ENCODE peak calls at places on chromosomes 12 and 14, in ten cellular contexts. One of them, this sample, is unnamed.

GRCh38 chr12:45329702-45330101 is 113.8 kb downstream of the ANO6 start:
- DNase-seq in B cell: no peak
- DNase-seq in HCT116: no peak
- DNase-seq in heart left ventricle: no peak
- DNase-seq in retina: no peak
- DNase-seq in GM12865: no peak
- DNase-seq in lower lobe of right lung: no peak
- DNase-seq in fibroblast of lung: no peak
- DNase-seq in activated CD4-positive, alpha-beta T cell treated with anti-CD3 and anti-CD28 coated beads, Interleukin-2, amount 50 U/mL, for 1 hour: no peak
- DNase-seq in left lobe of liver: no peak
- DNase-seq in this sample: no peak

GRCh38 chr12:118821386-118821928 is 159.9 kb upstream of the SRRM4 start:
- DNase-seq in B cell: no peak
- DNase-seq in HCT116: no peak
- DNase-seq in heart left ventricle: no peak
- DNase-seq in retina: no peak
- DNase-seq in GM12865: no peak
- DNase-seq in lower lobe of right lung: no peak
- DNase-seq in fibroblast of lung: no peak
- DNase-seq in activated CD4-positive, alpha-beta T cell treated with anti-CD3 and anti-CD28 coated beads, Interleukin-2, amount 50 U/mL, for 1 hour: no peak
- DNase-seq in left lobe of liver: no peak
- DNase-seq in this sample: no peak

GRCh38 chr14:101857226-101857625 is 95.7 kb downstream of the PPP2R5C start:
- DNase-seq in B cell: no peak
- DNase-seq in HCT116: peak; percentile 28
- DNase-seq in heart left ventricle: no peak
- DNase-seq in retina: no peak
- DNase-seq in GM12865: no peak
- DNase-seq in lower lobe of right lung: no peak
- DNase-seq in fibroblast of lung: no peak
- DNase-seq in activated CD4-positive, alpha-beta T cell treated with anti-CD3 and anti-CD28 coated beads, Interleukin-2, amount 50 U/mL, for 1 hour: no peak
- DNase-seq in left lobe of liver: peak; percentile 26
- DNase-seq in this sample: no peak

GRCh38 chr14:72641086-72641485 is 252.8 kb downstream of the DPF3 start:
- DNase-seq in B cell: no peak
- DNase-seq in HCT116: no peak
- DNase-seq in heart left ventricle: no peak
- DNase-seq in retina: no peak
- DNase-seq in GM12865: no peak
- DNase-seq in lower lobe of right lung: no peak
- DNase-seq in fibroblast of lung: no peak
- DNase-seq in activated CD4-positive, alpha-beta T cell treated with anti-CD3 and anti-CD28 coated beads, Interleukin-2, amount 50 U/mL, for 1 hour: no peak
- DNase-seq in left lobe of liver: no peak
- DNase-seq in this sample: no peak

GRCh38 chr14:94052662-94053061 is 26.5 kb downstream of the OTUB2 start:
- DNase-seq in B cell: no peak
- DNase-seq in HCT116: no peak
- DNase-seq in heart left ventricle: no peak
- DNase-seq in retina: no peak
- DNase-seq in GM12865: no peak
- DNase-seq in lower lobe of right lung: no peak
- DNase-seq in fibroblast of lung: no peak
- DNase-seq in activated CD4-positive, alpha-beta T cell treated with anti-CD3 and anti-CD28 coated beads, Interleukin-2, amount 50 U/mL, for 1 hour: no peak
- DNase-seq in left lobe of liver: no peak
- DNase-seq in this sample: no peak

GRCh38 chr14:71290960-71291466 is 383.8 kb downstream of the PCNX1 start:
- DNase-seq in B cell: no peak
- DNase-seq in HCT116: peak; percentile 23
- DNase-seq in heart left ventricle: no peak
- DNase-seq in retina: no peak
- DNase-seq in GM12865: peak; percentile 77
- DNase-seq in lower lobe of right lung: no peak
- DNase-seq in fibroblast of lung: peak; percentile 93
- DNase-seq in activated CD4-positive, alpha-beta T cell treated with anti-CD3 and anti-CD28 coated beads, Interleukin-2, amount 50 U/mL, for 1 hour: no peak
- DNase-seq in left lobe of liver: no peak
- DNase-seq in this sample: peak; percentile 35

GRCh38 chr12:42213023-42213422 is 25.0 kb downstream of the YAF2 start:
- DNase-seq in B cell: no peak
- DNase-seq in HCT116: no peak
- DNase-seq in heart left ventricle: no peak
- DNase-seq in retina: no peak
- DNase-seq in GM12865: no peak
- DNase-seq in lower lobe of right lung: no peak
- DNase-seq in fibroblast of lung: peak; percentile 51
- DNase-seq in activated CD4-positive, alpha-beta T cell treated with anti-CD3 and anti-CD28 coated beads, Interleukin-2, amount 50 U/mL, for 1 hour: no peak
- DNase-seq in left lobe of liver: no peak
- DNase-seq in this sample: no peak

GRCh38 chr12:117685115-117685926 is 283.5 kb downstream of the KSR2 start:
- DNase-seq in B cell: no peak
- DNase-seq in HCT116: no peak
- DNase-seq in heart left ventricle: no peak
- DNase-seq in retina: no peak
- DNase-seq in GM12865: no peak
- DNase-seq in lower lobe of right lung: no peak
- DNase-seq in fibroblast of lung: peak; percentile 91
- DNase-seq in activated CD4-positive, alpha-beta T cell treated with anti-CD3 and anti-CD28 coated beads, Interleukin-2, amount 50 U/mL, for 1 hour: no peak
- DNase-seq in left lobe of liver: no peak
- DNase-seq in this sample: peak; percentile 39

GRCh38 chr12:6539276-6540134 is 5.2 kb downstream of the GAPDH start:
- DNase-seq in B cell: no peak
- DNase-seq in HCT116: no peak
- DNase-seq in heart left ventricle: no peak
- DNase-seq in retina: no peak
- DNase-seq in GM12865: peak; percentile 38
- DNase-seq in lower lobe of right lung: no peak
- DNase-seq in fibroblast of lung: no peak
- DNase-seq in activated CD4-positive, alpha-beta T cell treated with anti-CD3 and anti-CD28 coated beads, Interleukin-2, amount 50 U/mL, for 1 hour: no peak
- DNase-seq in left lobe of liver: no peak
- DNase-seq in this sample: no peak

GRCh38 chr14:84425968-84426367 is 1104.0 kb upstream of the FLRT2 start:
- DNase-seq in B cell: no peak
- DNase-seq in HCT116: no peak
- DNase-seq in heart left ventricle: no peak
- DNase-seq in retina: no peak
- DNase-seq in GM12865: no peak
- DNase-seq in lower lobe of right lung: no peak
- DNase-seq in fibroblast of lung: no peak
- DNase-seq in activated CD4-positive, alpha-beta T cell treated with anti-CD3 and anti-CD28 coated beads, Interleukin-2, amount 50 U/mL, for 1 hour: no peak
- DNase-seq in left lobe of liver: no peak
- DNase-seq in this sample: no peak

GRCh38 chr12:3928538-3929220 is 55.5 kb upstream of the PARP11 start:
- DNase-seq in B cell: no peak
- DNase-seq in HCT116: no peak
- DNase-seq in heart left ventricle: no peak
- DNase-seq in retina: peak; percentile 15
- DNase-seq in GM12865: peak; percentile 9
- DNase-seq in lower lobe of right lung: no peak
- DNase-seq in fibroblast of lung: no peak
- DNase-seq in activated CD4-positive, alpha-beta T cell treated with anti-CD3 and anti-CD28 coated beads, Interleukin-2, amount 50 U/mL, for 1 hour: no peak
- DNase-seq in left lobe of liver: no peak
- DNase-seq in this sample: no peak

GRCh38 chr14:104998801-104999200 is 13.2 kb downstream of the CLBA1 start:
- DNase-seq in B cell: no peak
- DNase-seq in HCT116: no peak
- DNase-seq in heart left ventricle: no peak
- DNase-seq in retina: no peak
- DNase-seq in GM12865: no peak
- DNase-seq in lower lobe of right lung: peak; percentile 39
- DNase-seq in fibroblast of lung: no peak
- DNase-seq in activated CD4-positive, alpha-beta T cell treated with anti-CD3 and anti-CD28 coated beads, Interleukin-2, amount 50 U/mL, for 1 hour: no peak
- DNase-seq in left lobe of liver: no peak
- DNase-seq in this sample: no peak

GRCh38 chr14:89911018-89911919 is 43.3 kb downstream of the EFCAB11 start:
- DNase-seq in B cell: no peak
- DNase-seq in HCT116: no peak
- DNase-seq in heart left ventricle: no peak
- DNase-seq in retina: peak; percentile 66
- DNase-seq in GM12865: peak; percentile 29
- DNase-seq in lower lobe of right lung: no peak
- DNase-seq in fibroblast of lung: peak; percentile 78
- DNase-seq in activated CD4-positive, alpha-beta T cell treated with anti-CD3 and anti-CD28 coated beads, Interleukin-2, amount 50 U/mL, for 1 hour: no peak
- DNase-seq in left lobe of liver: peak; percentile 70
- DNase-seq in this sample: no peak

GRCh38 chr12:25723921-25724491 is 170.9 kb upstream of the LMNTD1 start:
- DNase-seq in B cell: no peak
- DNase-seq in HCT116: no peak
- DNase-seq in heart left ventricle: no peak
- DNase-seq in retina: no peak
- DNase-seq in GM12865: no peak
- DNase-seq in lower lobe of right lung: no peak
- DNase-seq in fibroblast of lung: peak; percentile 84
- DNase-seq in activated CD4-positive, alpha-beta T cell treated with anti-CD3 and anti-CD28 coated beads, Interleukin-2, amount 50 U/mL, for 1 hour: no peak
- DNase-seq in left lobe of liver: no peak
- DNase-seq in this sample: no peak

GRCh38 chr12:85275359-85275758 is 4.7 kb upstream of the ALX1 start:
- DNase-seq in B cell: no peak
- DNase-seq in HCT116: no peak
- DNase-seq in heart left ventricle: no peak
- DNase-seq in retina: peak; percentile 13
- DNase-seq in GM12865: no peak
- DNase-seq in lower lobe of right lung: no peak
- DNase-seq in fibroblast of lung: no peak
- DNase-seq in activated CD4-positive, alpha-beta T cell treated with anti-CD3 and anti-CD28 coated beads, Interleukin-2, amount 50 U/mL, for 1 hour: no peak
- DNase-seq in left lobe of liver: no peak
- DNase-seq in this sample: no peak

GRCh38 chr12:24036438-24037204 is 87.2 kb upstream of the SOX5 start:
- DNase-seq in B cell: no peak
- DNase-seq in HCT116: no peak
- DNase-seq in heart left ventricle: no peak
- DNase-seq in retina: no peak
- DNase-seq in GM12865: no peak
- DNase-seq in lower lobe of right lung: no peak
- DNase-seq in fibroblast of lung: no peak
- DNase-seq in activated CD4-positive, alpha-beta T cell treated with anti-CD3 and anti-CD28 coated beads, Interleukin-2, amount 50 U/mL, for 1 hour: no peak
- DNase-seq in left lobe of liver: no peak
- DNase-seq in this sample: no peak

GRCh38 chr12:111978545-111978944 is 34.4 kb downstream of the TMEM116 start:
- DNase-seq in B cell: no peak
- DNase-seq in HCT116: no peak
- DNase-seq in heart left ventricle: no peak
- DNase-seq in retina: no peak
- DNase-seq in GM12865: no peak
- DNase-seq in lower lobe of right lung: no peak
- DNase-seq in fibroblast of lung: no peak
- DNase-seq in activated CD4-positive, alpha-beta T cell treated with anti-CD3 and anti-CD28 coated beads, Interleukin-2, amount 50 U/mL, for 1 hour: no peak
- DNase-seq in left lobe of liver: no peak
- DNase-seq in this sample: no peak

GRCh38 chr14:103897075-103897947 is 30.9 kb upstream of the TDRD9 start:
- DNase-seq in B cell: no peak
- DNase-seq in HCT116: no peak
- DNase-seq in heart left ventricle: peak; percentile 66
- DNase-seq in retina: no peak
- DNase-seq in GM12865: no peak
- DNase-seq in lower lobe of right lung: no peak
- DNase-seq in fibroblast of lung: no peak
- DNase-seq in activated CD4-positive, alpha-beta T cell treated with anti-CD3 and anti-CD28 coated beads, Interleukin-2, amount 50 U/mL, for 1 hour: no peak
- DNase-seq in left lobe of liver: peak; percentile 97
- DNase-seq in this sample: peak; percentile 66

GRCh38 chr12:90280564-90281058 is 572.0 kb upstream of the ATP2B1 start:
- DNase-seq in B cell: no peak
- DNase-seq in HCT116: no peak
- DNase-seq in heart left ventricle: no peak
- DNase-seq in retina: no peak
- DNase-seq in GM12865: peak; percentile 25
- DNase-seq in lower lobe of right lung: no peak
- DNase-seq in fibroblast of lung: peak; percentile 64
- DNase-seq in activated CD4-positive, alpha-beta T cell treated with anti-CD3 and anti-CD28 coated beads, Interleukin-2, amount 50 U/mL, for 1 hour: no peak
- DNase-seq in left lobe of liver: no peak
- DNase-seq in this sample: no peak

GRCh38 chr14:84129028-84129427 is 1400.9 kb upstream of the FLRT2 start:
- DNase-seq in B cell: no peak
- DNase-seq in HCT116: no peak
- DNase-seq in heart left ventricle: no peak
- DNase-seq in retina: peak; percentile 2
- DNase-seq in GM12865: no peak
- DNase-seq in lower lobe of right lung: no peak
- DNase-seq in fibroblast of lung: no peak
- DNase-seq in activated CD4-positive, alpha-beta T cell treated with anti-CD3 and anti-CD28 coated beads, Interleukin-2, amount 50 U/mL, for 1 hour: no peak
- DNase-seq in left lobe of liver: no peak
- DNase-seq in this sample: no peak

GRCh38 chr12:3295648-3296408 is 195.2 kb upstream of the PRMT8 start:
- DNase-seq in B cell: no peak
- DNase-seq in HCT116: no peak
- DNase-seq in heart left ventricle: peak; percentile 58
- DNase-seq in retina: no peak
- DNase-seq in GM12865: no peak
- DNase-seq in lower lobe of right lung: no peak
- DNase-seq in fibroblast of lung: no peak
- DNase-seq in activated CD4-positive, alpha-beta T cell treated with anti-CD3 and anti-CD28 coated beads, Interleukin-2, amount 50 U/mL, for 1 hour: no peak
- DNase-seq in left lobe of liver: no peak
- DNase-seq in this sample: no peak

GRCh38 chr12:80838708-80839107 is 99.0 kb downstream of the LIN7A start:
- DNase-seq in B cell: no peak
- DNase-seq in HCT116: no peak
- DNase-seq in heart left ventricle: no peak
- DNase-seq in retina: no peak
- DNase-seq in GM12865: no peak
- DNase-seq in lower lobe of right lung: no peak
- DNase-seq in fibroblast of lung: peak; percentile 68
- DNase-seq in activated CD4-positive, alpha-beta T cell treated with anti-CD3 and anti-CD28 coated beads, Interleukin-2, amount 50 U/mL, for 1 hour: no peak
- DNase-seq in left lobe of liver: no peak
- DNase-seq in this sample: no peak

GRCh38 chr14:94971750-94972149 is 185.6 kb downstream of the DICER1 start:
- DNase-seq in B cell: no peak
- DNase-seq in HCT116: no peak
- DNase-seq in heart left ventricle: no peak
- DNase-seq in retina: no peak
- DNase-seq in GM12865: no peak
- DNase-seq in lower lobe of right lung: no peak
- DNase-seq in fibroblast of lung: peak; percentile 7
- DNase-seq in activated CD4-positive, alpha-beta T cell treated with anti-CD3 and anti-CD28 coated beads, Interleukin-2, amount 50 U/mL, for 1 hour: no peak
- DNase-seq in left lobe of liver: no peak
- DNase-seq in this sample: no peak

This sample was measured in left lung.